ENCODE peak calls at places on chromosomes 4 and X, in four cellular contexts. V, D, A and Z are unnamed samples. For H3K36me3 and H3K4me1, the result is how much of the 10 kb centered on the place peaks cover.

GRCh38 chrX:34381241-34381640 is 249.1 kb upstream of the FAM47A start:
- DNase-seq in V (no peak), D (no peak), A (no peak), Z (no peak)

GRCh38 chrX:9569875-9570274 is 105.0 kb downstream of the TBL1X start:
- DNase-seq in V (no peak), D (no peak), A (no peak), Z (no peak)

GRCh38 chr4:76168688-76169087 is 20.5 kb upstream of the NUP54 start:
- DNase-seq in V (no peak), D (no peak), A (no peak), Z (no peak)

GRCh38 chrX:133007458-133007857 is 49.0 kb upstream of the HS6ST2 start:
- DNase-seq in V (no peak), D (no peak), A (no peak), Z (no peak)

GRCh38 chrX:101950581-101950980 is 18.8 kb upstream of the ZMAT1 start:
- DNase-seq in V (no peak), D (no peak), A (no peak), Z (no peak)

GRCh38 chr4:1296324-1297022 is 6.8 kb downstream of the MAEA start:
- DNase-seq in V (no peak), D (no peak), A (peak), Z (no peak)

GRCh38 chr4:177482367-177482766 is 40.1 kb upstream of the AGA start:
- DNase-seq in V (no peak), D (no peak), A (no peak), Z (no peak)

GRCh38 chr4:26020896-26021295 is 106.9 kb downstream of the SMIM20 start:
- DNase-seq in V (no peak), D (no peak), A (no peak), Z (no peak)

GRCh38 chr4:110442309-110442708 is 33.6 kb upstream of the ENPEP start:
- DNase-seq in V (no peak), D (no peak), A (no peak), Z (no peak)

GRCh38 chr4:48112017-48112667 is 21.9 kb downstream of the TXK start:
- DNase-seq in V (no peak), D (no peak), A (no peak), Z (no peak)

GRCh38 chr4:128728190-128728589 is 81.3 kb upstream of the JADE1 start:
- DNase-seq in V (no peak), D (no peak), A (no peak), Z (no peak)

GRCh38 chr4:4418676-4419370 is 31.9 kb downstream of the NSG1 start:
- DNase-seq in V (no peak), D (peak), A (no peak), Z (peak)

GRCh38 chrX:3648084-3648483 is 65.4 kb downstream of the PRKX start:
- DNase-seq in V (no peak), D (no peak), A (no peak), Z (no peak)

GRCh38 chrX:110703641-110704040 is 92.0 kb downstream of the CHRDL1 start:
- DNase-seq in V (no peak), D (no peak), A (no peak), Z (no peak)

GRCh38 chrX:65667157-65667502 is 324 bp upstream of the MSN start:
- DNase-seq in V (no peak), D (no peak), A (no peak), Z (no peak)

GRCh38 chrX:65671286-65671685 is 3.8 kb downstream of the MSN start:
- DNase-seq in V (no peak), D (no peak), A (no peak), Z (no peak)

GRCh38 chrX:65668362-65669310 is 1.2 kb downstream of the MSN start:
- DNase-seq in V (peak), D (peak), A (peak), Z (peak)

GRCh38 chrX:65671966-65672365 is 4.5 kb downstream of the MSN start:
- DNase-seq in V (no peak), D (no peak), A (no peak), Z (no peak)

GRCh38 chrX:65667503-65668355 is at the start of gene MSN:
- DNase-seq in V (peak), D (peak), A (peak), Z (peak)
- TF ChIP-seq CTCF in V (peak), D (no peak), A (no peak), Z (no peak)

GRCh38 chrX:2385224-2385623 is 115.6 kb downstream of the DHRSX start:
- DNase-seq in V (no peak), D (no peak), A (no peak), Z (no peak)
- H3K36me3 ChIP-seq in V (under half), D (under half), A (under half), Z (under half)

GRCh38 chrX:23287191-23287764 is 47.4 kb upstream of the PTCHD1 start:
- DNase-seq in V (no peak), D (no peak), A (no peak), Z (no peak)

GRCh38 chrX:23286731-23287130 is 47.9 kb upstream of the PTCHD1 start:
- DNase-seq in V (no peak), D (no peak), A (no peak), Z (no peak)
- H3K4me1 ChIP-seq in V (under half), D (under half), A (under half), Z (under half)

GRCh38 chrX:57573754-57574153 is 18.1 kb upstream of the ZXDB start:
- DNase-seq in V (no peak), D (no peak), A (no peak), Z (no peak)
- TF ChIP-seq CTCF in V (no peak), D (no peak), A (peak), Z (peak)

DNA sequence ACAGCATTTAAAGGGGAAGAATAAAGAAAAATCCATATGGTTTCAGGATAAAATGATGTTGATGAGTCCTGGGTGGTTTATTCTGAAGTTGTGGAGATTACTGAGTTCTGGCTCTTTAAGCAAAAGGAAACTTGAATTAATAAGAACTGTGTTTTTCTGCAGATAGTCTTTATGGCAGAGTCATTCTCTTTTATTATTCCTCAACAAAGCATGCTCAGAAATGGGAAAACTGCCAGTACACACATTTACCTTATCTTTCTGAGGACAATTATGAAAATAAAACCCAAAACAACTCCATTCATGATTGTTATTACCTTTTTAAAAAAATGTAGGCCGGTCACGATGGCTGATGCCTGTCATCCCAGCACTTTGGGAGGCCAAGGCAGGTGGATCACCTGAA is 58.5 kb downstream of the ADD1 start:
- DNase-seq in V (no peak), D (no peak), A (no peak), Z (no peak)
- H3K36me3 ChIP-seq in V (half or more), D (half or more), A (under half), Z (half or more)

GRCh38 chr4:123342498-123342897 is 54.1 kb upstream of the SPRY1 start:
- DNase-seq in V (no peak), D (no peak), A (no peak), Z (no peak)
- H3K4me1 ChIP-seq in V (under half), D (under half), A (under half), Z (under half)

GRCh38 chr4:134865675-134866074 is 664.1 kb upstream of the PABPC4L start:
- DNase-seq in V (no peak), D (no peak), A (no peak), Z (no peak)
- TF ChIP-seq CTCF in V (no peak), D (no peak), A (no peak), Z (no peak)

GRCh38 chrX:69968956-69969355 is 80.8 kb downstream of the AWAT2 start:
- DNase-seq in V (no peak), D (no peak), A (no peak), Z (no peak)
- H3K36me3 ChIP-seq in V (under half), D (under half), A (under half), Z (under half)